ENCODE peak calls at places on chromosomes 16 and 17, in eight cellular contexts. One of them, this sample, is unnamed.
A peak's percentile ranks its signal among the peaks of the same experiment; 100 is the strongest.

GRCh38 chr17:78821961-78822360 is 18.7 kb downstream of the USP36 start:
- DNase-seq in natural killer cell: no peak
- DNase-seq in stimulated activated CD4-positive, alpha-beta T cell treated with anti-CD3 and anti-CD28 coated beads, Interleukin-12 subunit alpha, Interleukin-12 subunit beta, amount 100 ng/mL, for 24 hours: no peak
- DNase-seq in activated gamma-delta T cell treated with Interleukin-2 at 50 U/mL for 16 hours: no peak
- DNase-seq in stimulated activated CD8-positive, alpha-beta memory T cell treated with anti-CD3 and anti-CD28 coated beads, Interleukin-4, amount 100 ng/mL, for 24 hours: no peak
- DNase-seq in endothelial cell: no peak
- DNase-seq in AG20443: no peak
- DNase-seq in body of pancreas: no peak
- DNase-seq in this sample: no peak

GRCh38 chr16:86126891-86127290 is 227.9 kb downstream of the IRF8 start:
- DNase-seq in endothelial cell: no peak
- DNase-seq in body of pancreas: no peak
- DNase-seq in AG20443: no peak
- DNase-seq in activated gamma-delta T cell treated with Interleukin-2 at 50 U/mL for 16 hours: no peak
- DNase-seq in natural killer cell: no peak
- DNase-seq in stimulated activated CD8-positive, alpha-beta memory T cell treated with anti-CD3 and anti-CD28 coated beads, Interleukin-4, amount 100 ng/mL, for 24 hours: no peak
- DNase-seq in stimulated activated CD4-positive, alpha-beta T cell treated with anti-CD3 and anti-CD28 coated beads, Interleukin-12 subunit alpha, Interleukin-12 subunit beta, amount 100 ng/mL, for 24 hours: no peak
- DNase-seq in this sample: no peak

GRCh38 chr17:51718945-51719344 is 439.6 kb downstream of the CA10 start:
- DNase-seq in AG20443: no peak
- DNase-seq in body of pancreas: no peak
- DNase-seq in stimulated activated CD8-positive, alpha-beta memory T cell treated with anti-CD3 and anti-CD28 coated beads, Interleukin-4, amount 100 ng/mL, for 24 hours: no peak
- DNase-seq in endothelial cell: no peak
- DNase-seq in activated gamma-delta T cell treated with Interleukin-2 at 50 U/mL for 16 hours: no peak
- DNase-seq in natural killer cell: no peak
- DNase-seq in stimulated activated CD4-positive, alpha-beta T cell treated with anti-CD3 and anti-CD28 coated beads, Interleukin-12 subunit alpha, Interleukin-12 subunit beta, amount 100 ng/mL, for 24 hours: no peak
- DNase-seq in this sample: no peak

GRCh38 chr16:88957887-88958577 is 19.0 kb downstream of the CBFA2T3 start:
- DNase-seq in natural killer cell: no peak
- DNase-seq in endothelial cell: no peak
- DNase-seq in activated gamma-delta T cell treated with Interleukin-2 at 50 U/mL for 16 hours: no peak
- DNase-seq in stimulated activated CD4-positive, alpha-beta T cell treated with anti-CD3 and anti-CD28 coated beads, Interleukin-12 subunit alpha, Interleukin-12 subunit beta, amount 100 ng/mL, for 24 hours: no peak
- DNase-seq in body of pancreas: peak; percentile 46
- DNase-seq in stimulated activated CD8-positive, alpha-beta memory T cell treated with anti-CD3 and anti-CD28 coated beads, Interleukin-4, amount 100 ng/mL, for 24 hours: no peak
- DNase-seq in AG20443: no peak
- DNase-seq in this sample: no peak

GRCh38 chr17:34412965-34413441 is 50.0 kb upstream of the CCL1 start:
- DNase-seq in AG20443: no peak
- DNase-seq in natural killer cell: no peak
- DNase-seq in stimulated activated CD4-positive, alpha-beta T cell treated with anti-CD3 and anti-CD28 coated beads, Interleukin-12 subunit alpha, Interleukin-12 subunit beta, amount 100 ng/mL, for 24 hours: no peak
- DNase-seq in stimulated activated CD8-positive, alpha-beta memory T cell treated with anti-CD3 and anti-CD28 coated beads, Interleukin-4, amount 100 ng/mL, for 24 hours: no peak
- DNase-seq in endothelial cell: no peak
- DNase-seq in body of pancreas: no peak
- DNase-seq in activated gamma-delta T cell treated with Interleukin-2 at 50 U/mL for 16 hours: no peak
- DNase-seq in this sample: no peak

GRCh38 chr17:68759343-68760140 is 158.4 kb upstream of the FAM20A start:
- DNase-seq in AG20443: peak; percentile 93
- DNase-seq in stimulated activated CD8-positive, alpha-beta memory T cell treated with anti-CD3 and anti-CD28 coated beads, Interleukin-4, amount 100 ng/mL, for 24 hours: peak; percentile 26
- DNase-seq in stimulated activated CD4-positive, alpha-beta T cell treated with anti-CD3 and anti-CD28 coated beads, Interleukin-12 subunit alpha, Interleukin-12 subunit beta, amount 100 ng/mL, for 24 hours: peak; percentile 53
- DNase-seq in body of pancreas: peak; percentile 94
- DNase-seq in natural killer cell: no peak
- DNase-seq in activated gamma-delta T cell treated with Interleukin-2 at 50 U/mL for 16 hours: no peak
- DNase-seq in endothelial cell: peak; percentile 75
- DNase-seq in this sample: peak; percentile 74

GRCh38 chr17:55437165-55437605 is 15.6 kb upstream of the MMD start:
- DNase-seq in activated gamma-delta T cell treated with Interleukin-2 at 50 U/mL for 16 hours: no peak
- DNase-seq in AG20443: no peak
- DNase-seq in endothelial cell: no peak
- DNase-seq in natural killer cell: no peak
- DNase-seq in stimulated activated CD4-positive, alpha-beta T cell treated with anti-CD3 and anti-CD28 coated beads, Interleukin-12 subunit alpha, Interleukin-12 subunit beta, amount 100 ng/mL, for 24 hours: no peak
- DNase-seq in body of pancreas: peak; percentile 32
- DNase-seq in stimulated activated CD8-positive, alpha-beta memory T cell treated with anti-CD3 and anti-CD28 coated beads, Interleukin-4, amount 100 ng/mL, for 24 hours: no peak
- DNase-seq in this sample: no peak

GRCh38 chr17:63911041-63911635 is at the start of gene CSHL1:
- DNase-seq in stimulated activated CD4-positive, alpha-beta T cell treated with anti-CD3 and anti-CD28 coated beads, Interleukin-12 subunit alpha, Interleukin-12 subunit beta, amount 100 ng/mL, for 24 hours: no peak
- DNase-seq in stimulated activated CD8-positive, alpha-beta memory T cell treated with anti-CD3 and anti-CD28 coated beads, Interleukin-4, amount 100 ng/mL, for 24 hours: no peak
- DNase-seq in endothelial cell: no peak
- DNase-seq in AG20443: no peak
- DNase-seq in body of pancreas: no peak
- DNase-seq in activated gamma-delta T cell treated with Interleukin-2 at 50 U/mL for 16 hours: no peak
- DNase-seq in natural killer cell: no peak
- DNase-seq in this sample: no peak

GRCh38 chr17:50265690-50266306 is 8.5 kb upstream of the TMEM92 start:
- DNase-seq in activated gamma-delta T cell treated with Interleukin-2 at 50 U/mL for 16 hours: no peak
- DNase-seq in natural killer cell: no peak
- DNase-seq in endothelial cell: no peak
- DNase-seq in stimulated activated CD4-positive, alpha-beta T cell treated with anti-CD3 and anti-CD28 coated beads, Interleukin-12 subunit alpha, Interleukin-12 subunit beta, amount 100 ng/mL, for 24 hours: no peak
- DNase-seq in AG20443: peak; percentile 5
- DNase-seq in stimulated activated CD8-positive, alpha-beta memory T cell treated with anti-CD3 and anti-CD28 coated beads, Interleukin-4, amount 100 ng/mL, for 24 hours: no peak
- DNase-seq in body of pancreas: no peak
- DNase-seq in this sample: no peak

GRCh38 chr16:14105976-14106375 is 34.9 kb downstream of the MRTFB start:
- DNase-seq in natural killer cell: no peak
- DNase-seq in AG20443: no peak
- DNase-seq in stimulated activated CD4-positive, alpha-beta T cell treated with anti-CD3 and anti-CD28 coated beads, Interleukin-12 subunit alpha, Interleukin-12 subunit beta, amount 100 ng/mL, for 24 hours: no peak
- DNase-seq in body of pancreas: no peak
- DNase-seq in activated gamma-delta T cell treated with Interleukin-2 at 50 U/mL for 16 hours: no peak
- DNase-seq in endothelial cell: no peak
- DNase-seq in stimulated activated CD8-positive, alpha-beta memory T cell treated with anti-CD3 and anti-CD28 coated beads, Interleukin-4, amount 100 ng/mL, for 24 hours: no peak
- DNase-seq in this sample: no peak

GRCh38 chr17:75643033-75644017 is 10.1 kb downstream of the SMIM5 start:
- DNase-seq in body of pancreas: no peak
- DNase-seq in stimulated activated CD8-positive, alpha-beta memory T cell treated with anti-CD3 and anti-CD28 coated beads, Interleukin-4, amount 100 ng/mL, for 24 hours: no peak
- DNase-seq in natural killer cell: no peak
- DNase-seq in AG20443: no peak
- DNase-seq in endothelial cell: no peak
- DNase-seq in stimulated activated CD4-positive, alpha-beta T cell treated with anti-CD3 and anti-CD28 coated beads, Interleukin-12 subunit alpha, Interleukin-12 subunit beta, amount 100 ng/mL, for 24 hours: no peak
- DNase-seq in activated gamma-delta T cell treated with Interleukin-2 at 50 U/mL for 16 hours: no peak
- DNase-seq in this sample: no peak

GRCh38 chr17:34580685-34581445 is 1.5 kb downstream of the TMEM132E start:
- DNase-seq in endothelial cell: peak; percentile 23
- DNase-seq in stimulated activated CD4-positive, alpha-beta T cell treated with anti-CD3 and anti-CD28 coated beads, Interleukin-12 subunit alpha, Interleukin-12 subunit beta, amount 100 ng/mL, for 24 hours: no peak
- DNase-seq in body of pancreas: no peak
- DNase-seq in natural killer cell: no peak
- DNase-seq in activated gamma-delta T cell treated with Interleukin-2 at 50 U/mL for 16 hours: no peak
- DNase-seq in AG20443: no peak
- DNase-seq in stimulated activated CD8-positive, alpha-beta memory T cell treated with anti-CD3 and anti-CD28 coated beads, Interleukin-4, amount 100 ng/mL, for 24 hours: no peak
- DNase-seq in this sample: no peak

GRCh38 chr16:68749424-68749823 is 12.3 kb downstream of the CDH1 start:
- DNase-seq in endothelial cell: no peak
- DNase-seq in stimulated activated CD4-positive, alpha-beta T cell treated with anti-CD3 and anti-CD28 coated beads, Interleukin-12 subunit alpha, Interleukin-12 subunit beta, amount 100 ng/mL, for 24 hours: no peak
- DNase-seq in stimulated activated CD8-positive, alpha-beta memory T cell treated with anti-CD3 and anti-CD28 coated beads, Interleukin-4, amount 100 ng/mL, for 24 hours: no peak
- DNase-seq in body of pancreas: peak; percentile 8
- DNase-seq in AG20443: no peak
- DNase-seq in activated gamma-delta T cell treated with Interleukin-2 at 50 U/mL for 16 hours: no peak
- DNase-seq in natural killer cell: no peak
- DNase-seq in this sample: no peak

GRCh38 chr17:63042443-63042842 is 76.4 kb downstream of the TANC2 start:
- DNase-seq in body of pancreas: no peak
- DNase-seq in endothelial cell: no peak
- DNase-seq in natural killer cell: no peak
- DNase-seq in stimulated activated CD4-positive, alpha-beta T cell treated with anti-CD3 and anti-CD28 coated beads, Interleukin-12 subunit alpha, Interleukin-12 subunit beta, amount 100 ng/mL, for 24 hours: no peak
- DNase-seq in stimulated activated CD8-positive, alpha-beta memory T cell treated with anti-CD3 and anti-CD28 coated beads, Interleukin-4, amount 100 ng/mL, for 24 hours: no peak
- DNase-seq in activated gamma-delta T cell treated with Interleukin-2 at 50 U/mL for 16 hours: no peak
- DNase-seq in AG20443: no peak
- DNase-seq in this sample: no peak

GRCh38 chr16:66520406-66521194 is 29.3 kb downstream of the TK2 start:
- DNase-seq in stimulated activated CD8-positive, alpha-beta memory T cell treated with anti-CD3 and anti-CD28 coated beads, Interleukin-4, amount 100 ng/mL, for 24 hours: no peak
- DNase-seq in stimulated activated CD4-positive, alpha-beta T cell treated with anti-CD3 and anti-CD28 coated beads, Interleukin-12 subunit alpha, Interleukin-12 subunit beta, amount 100 ng/mL, for 24 hours: no peak
- DNase-seq in body of pancreas: peak; percentile 74
- DNase-seq in natural killer cell: no peak
- DNase-seq in endothelial cell: no peak
- DNase-seq in activated gamma-delta T cell treated with Interleukin-2 at 50 U/mL for 16 hours: no peak
- DNase-seq in AG20443: no peak
- DNase-seq in this sample: no peak

GRCh38 chr17:21388066-21388465 is 11.9 kb downstream of the KCNJ12 start:
- DNase-seq in body of pancreas: no peak
- DNase-seq in natural killer cell: no peak
- DNase-seq in stimulated activated CD8-positive, alpha-beta memory T cell treated with anti-CD3 and anti-CD28 coated beads, Interleukin-4, amount 100 ng/mL, for 24 hours: no peak
- DNase-seq in activated gamma-delta T cell treated with Interleukin-2 at 50 U/mL for 16 hours: no peak
- DNase-seq in AG20443: no peak
- DNase-seq in endothelial cell: no peak
- DNase-seq in stimulated activated CD4-positive, alpha-beta T cell treated with anti-CD3 and anti-CD28 coated beads, Interleukin-12 subunit alpha, Interleukin-12 subunit beta, amount 100 ng/mL, for 24 hours: no peak
- DNase-seq in this sample: no peak

GRCh38 chr17:48825446-48826381 is 5.1 kb upstream of the CALCOCO2 start:
- DNase-seq in activated gamma-delta T cell treated with Interleukin-2 at 50 U/mL for 16 hours: no peak
- DNase-seq in natural killer cell: no peak
- DNase-seq in stimulated activated CD4-positive, alpha-beta T cell treated with anti-CD3 and anti-CD28 coated beads, Interleukin-12 subunit alpha, Interleukin-12 subunit beta, amount 100 ng/mL, for 24 hours: no peak
- DNase-seq in endothelial cell: no peak
- DNase-seq in AG20443: no peak
- DNase-seq in body of pancreas: no peak
- DNase-seq in stimulated activated CD8-positive, alpha-beta memory T cell treated with anti-CD3 and anti-CD28 coated beads, Interleukin-4, amount 100 ng/mL, for 24 hours: no peak
- DNase-seq in this sample: no peak

GRCh38 chr17:46817151-46817900 is 1.2 kb downstream of the WNT3 start:
- DNase-seq in body of pancreas: no peak
- DNase-seq in endothelial cell: no peak
- DNase-seq in stimulated activated CD4-positive, alpha-beta T cell treated with anti-CD3 and anti-CD28 coated beads, Interleukin-12 subunit alpha, Interleukin-12 subunit beta, amount 100 ng/mL, for 24 hours: no peak
- DNase-seq in AG20443: no peak
- DNase-seq in natural killer cell: no peak
- DNase-seq in stimulated activated CD8-positive, alpha-beta memory T cell treated with anti-CD3 and anti-CD28 coated beads, Interleukin-4, amount 100 ng/mL, for 24 hours: no peak
- DNase-seq in activated gamma-delta T cell treated with Interleukin-2 at 50 U/mL for 16 hours: no peak
- DNase-seq in this sample: no peak

This sample was measured in ascending aorta.